ENCODE peak calls at places on chromosomes 5 and 9, in nine cellular contexts. P is choroid plexus epithelial cell, Z is cardiac muscle cell, F is A549, V is NCI-H1694 treated with DMSO at 0.1 percent for 48 hours, B is left ventricle myocardium superior, Y is NCI-H1417, Q is GM13977, U is smooth muscle cell of the brain vasculature. S is an unnamed sample.

GRCh38 chr9:115015018-115015635 is 84.7 kb upstream of the TNFSF8 start:
- DNase-seq in V (peak; percentile 1), Y (peak; percentile 31), Z (peak; percentile 84), P (peak; percentile 69), B (no peak), U (no peak), Q (no peak), F (peak; percentile 78), S (peak; percentile 14)

GRCh38 chr5:27328480-27328879 is 290.1 kb upstream of the CDH9 start:
- DNase-seq in V (no peak), B (no peak), P (peak; percentile 64), Z (peak; percentile 75), Q (no peak), U (no peak), Y (no peak), F (no peak), S (no peak)

GRCh38 chr5:149811453-149811852 is 81.3 kb downstream of the PPARGC1B start:
- DNase-seq in U (no peak), F (no peak), Q (no peak), P (no peak), V (no peak), B (no peak), Z (no peak), Y (no peak), S (no peak)

GRCh38 chr5:35430381-35431162 is 187.1 kb upstream of the SPEF2 start:
- DNase-seq in Q (no peak), B (no peak), F (no peak), U (no peak), V (no peak), Y (peak; percentile 19), Z (no peak), P (no peak), S (no peak)

GRCh38 chr9:103802068-103802467 is 292.0 kb upstream of the SMC2 start:
- DNase-seq in U (no peak), B (no peak), F (no peak), P (peak; percentile 51), Y (no peak), V (no peak), Q (no peak), Z (peak; percentile 1), S (no peak)

GRCh38 chr9:134221273-134222017 is 57.1 kb upstream of the RNU6ATAC start:
- DNase-seq in Q (no peak), U (no peak), Z (no peak), B (peak; percentile 19), Y (no peak), V (no peak), F (no peak), P (no peak), S (no peak)

GRCh38 chr9:99588299-99588698 is 233.4 kb upstream of the NR4A3 start:
- DNase-seq in Z (no peak), F (no peak), B (no peak), Q (no peak), Y (no peak), P (no peak), U (no peak), V (no peak), S (no peak)

GRCh38 chr9:10876333-10876732 is 263.5 kb upstream of the PTPRD start:
- DNase-seq in Y (no peak), U (no peak), F (no peak), B (no peak), P (peak; percentile 74), Q (no peak), Z (peak; percentile 53), V (no peak), S (no peak)

GRCh38 chr5:84623034-84623433 is 238.4 kb upstream of the EDIL3 start:
- DNase-seq in U (no peak), P (no peak), Y (no peak), V (no peak), Q (no peak), Z (no peak), B (no peak), F (no peak), S (no peak)

GRCh38 chr9:130051855-130052254 is 1.9 kb upstream of the GPR107 start:
- DNase-seq in V (no peak), Y (no peak), F (no peak), B (no peak), Q (peak; percentile 49), P (no peak), U (no peak), Z (no peak), S (no peak)

GRCh38 chr9:4077499-4078102 is 222.3 kb downstream of the GLIS3 start:
- DNase-seq in B (peak; percentile 87), F (peak; percentile 56), Z (peak; percentile 95), U (peak; percentile 74), Y (no peak), P (peak; percentile 89), V (no peak), Q (peak; percentile 32), S (no peak)

GRCh38 chr5:89428624-89429023 is 545.6 kb upstream of the MEF2C start:
- DNase-seq in V (no peak), Q (no peak), U (no peak), B (no peak), F (no peak), Y (no peak), P (no peak), Z (no peak), S (no peak)

GRCh38 chr9:92707530-92707929 is 37.6 kb upstream of the IPPK start:
- DNase-seq in Y (no peak), F (no peak), B (no peak), V (no peak), Q (no peak), P (no peak), U (no peak), Z (no peak), S (no peak)

GRCh38 chr5:150137997-150138396 is 17.6 kb downstream of the PDGFRB start:
- DNase-seq in U (no peak), P (peak; percentile 64), Z (peak; percentile 57), V (no peak), Q (no peak), Y (no peak), B (no peak), F (no peak), S (no peak)

GRCh38 chr5:180688326-180689070 is 39.1 kb upstream of the FLT4 start:
- DNase-seq in Z (no peak), B (no peak), F (no peak), Y (no peak), Q (no peak), U (no peak), P (no peak), V (no peak), S (no peak)

GRCh38 chr5:180824630-180825476 is 22.2 kb upstream of the MGAT1 start:
- DNase-seq in V (no peak), F (no peak), U (no peak), P (no peak), Y (no peak), B (no peak), Q (no peak), Z (peak; percentile 22), S (no peak)

GRCh38 chr5:84242286-84242685 is 142.4 kb downstream of the EDIL3 start:
- DNase-seq in U (peak; percentile 50), Q (no peak), F (no peak), Y (no peak), B (no peak), P (peak; percentile 91), Z (peak; percentile 84), V (no peak), S (no peak)

GRCh38 chr9:131578778-131579504 is 33.6 kb downstream of the PRRT1B start:
- DNase-seq in V (no peak), B (no peak), Y (no peak), Z (no peak), Q (peak; percentile 71), P (peak; percentile 7), U (no peak), F (no peak), S (no peak)

GRCh38 chr9:30851600-30851999 is 1532.8 kb upstream of the ACO1 start:
- DNase-seq in V (no peak), Q (no peak), F (no peak), B (no peak), U (no peak), Z (no peak), Y (no peak), P (no peak), S (no peak)

GRCh38 chr9:35706951-35707350 is 17.2 kb upstream of the TPM2 start:
- DNase-seq in P (no peak), Z (no peak), Q (no peak), B (no peak), Y (no peak), V (no peak), F (no peak), U (no peak), S (no peak)

GRCh38 chr9:121340676-121341392 is 29.2 kb downstream of the STOM start:
- DNase-seq in B (no peak), F (no peak), U (no peak), Y (no peak), Z (no peak), V (no peak), Q (peak; percentile 71), P (peak; percentile 38), S (no peak)

GRCh38 chr9:28056466-28056865 is 483.2 kb upstream of the C9orf72 start:
- DNase-seq in F (no peak), Y (no peak), Z (no peak), B (no peak), Q (no peak), U (no peak), V (no peak), P (no peak), S (no peak)

GRCh38 chr9:38081356-38082108 is 12.5 kb upstream of the SHB start:
- DNase-seq in P (no peak), F (no peak), Z (no peak), Q (no peak), V (no peak), Y (no peak), B (no peak), U (no peak), S (no peak)

GRCh38 chr5:27702339-27702820 is 664.0 kb upstream of the CDH9 start:
- DNase-seq in B (no peak), Q (no peak), Y (peak; percentile 7), V (no peak), F (peak; percentile 13), Z (peak; percentile 80), P (peak; percentile 86), U (no peak), S (peak; percentile 3)

GRCh38 chr9:96219615-96220257 is 82.2 kb downstream of the HSD17B3 start:
- DNase-seq in B (peak; percentile 70), P (peak; percentile 22), V (no peak), F (peak; percentile 31), U (no peak), Z (peak; percentile 63), Q (peak; percentile 62), Y (no peak), S (peak; percentile 73)

GRCh38 chr9:21549251-21549765 is 67.2 kb upstream of the IFNE start:
- DNase-seq in B (no peak), Z (peak; percentile 97), Q (no peak), U (peak; percentile 89), V (no peak), F (no peak), Y (no peak), P (peak; percentile 99), S (no peak)

GRCh38 chr5:174895360-174895759 is 171.0 kb downstream of the MSX2 start:
- DNase-seq in Q (no peak), Z (no peak), F (no peak), U (no peak), Y (no peak), B (no peak), P (no peak), V (no peak), S (no peak)

GRCh38 chr9:84667571-84668203 is 1.8 kb upstream of the NTRK2 start:
- DNase-seq in Q (peak; percentile 58), F (peak; percentile 43), U (no peak), Z (peak; percentile 45), V (no peak), Y (no peak), B (no peak), P (peak; percentile 44), S (no peak)

GRCh38 chr5:58040851-58041250 is 419.0 kb downstream of the PLK2 start:
- DNase-seq in Q (no peak), B (no peak), Z (no peak), Y (no peak), F (no peak), P (no peak), V (no peak), U (no peak), S (no peak)

GRCh38 chr9:35075358-35075757 is 2.9 kb upstream of the VCP start:
- DNase-seq in B (no peak), Z (no peak), U (no peak), V (no peak), P (no peak), F (no peak), Q (no peak), Y (no peak), S (no peak)

GRCh38 chr5:80957031-80957761 is 3.0 kb upstream of the RASGRF2 start:
- DNase-seq in P (peak; percentile 45), Y (peak; percentile 49), Z (no peak), B (no peak), V (no peak), Q (no peak), U (no peak), F (no peak), S (no peak)

S was measured in HuH-7.5.